ENCODE peak calls at places on chromosomes 16 and 17, in eight cellular contexts. One of them, this sample, is unnamed.

GRCh38 chr17:2690165-2691068 is 21.1 kb downstream of the CLUH start:
- DNase-seq in Peyer's patch: peak; percentile 49
- DNase-seq in IMR-90: no peak
- DNase-seq in hepatocyte: peak; percentile 6
- DNase-seq in upper lobe of right lung: peak; percentile 65
- DNase-seq in A673: no peak
- DNase-seq in heart right ventricle: peak; percentile 24
- DNase-seq in left lung: peak; percentile 78
- DNase-seq in this sample: peak; percentile 27

GRCh38 chr17:62882878-62883277 is 74.8 kb upstream of the MARCHF10 start:
- DNase-seq in heart right ventricle: no peak
- DNase-seq in hepatocyte: no peak
- DNase-seq in IMR-90: peak; percentile 54
- DNase-seq in left lung: no peak
- DNase-seq in Peyer's patch: no peak
- DNase-seq in A673: no peak
- DNase-seq in upper lobe of right lung: no peak
- DNase-seq in this sample: no peak

GRCh38 chr16:89956511-89957213 is 8.1 kb downstream of the DEF8 start:
- DNase-seq in heart right ventricle: no peak
- DNase-seq in IMR-90: no peak
- DNase-seq in A673: no peak
- DNase-seq in hepatocyte: no peak
- DNase-seq in upper lobe of right lung: peak; percentile 55
- DNase-seq in left lung: peak; percentile 72
- DNase-seq in Peyer's patch: no peak
- DNase-seq in this sample: no peak

GRCh38 chr17:38455288-38455915 is 27.1 kb downstream of the ARHGAP23 start:
- DNase-seq in upper lobe of right lung: no peak
- DNase-seq in Peyer's patch: no peak
- DNase-seq in A673: no peak
- DNase-seq in IMR-90: no peak
- DNase-seq in heart right ventricle: no peak
- DNase-seq in left lung: no peak
- DNase-seq in hepatocyte: no peak
- DNase-seq in this sample: no peak

GRCh38 chr16:554640-555413 is 5.4 kb upstream of the PRR35 start:
- DNase-seq in IMR-90: peak; percentile 52
- DNase-seq in Peyer's patch: peak; percentile 58
- DNase-seq in upper lobe of right lung: no peak
- DNase-seq in heart right ventricle: no peak
- DNase-seq in hepatocyte: no peak
- DNase-seq in left lung: no peak
- DNase-seq in A673: no peak
- DNase-seq in this sample: no peak

GRCh38 chr17:37821025-37821713 is 76.3 kb upstream of the HNF1B start:
- DNase-seq in A673: no peak
- DNase-seq in left lung: no peak
- DNase-seq in IMR-90: peak; percentile 62
- DNase-seq in upper lobe of right lung: no peak
- DNase-seq in Peyer's patch: no peak
- DNase-seq in hepatocyte: no peak
- DNase-seq in heart right ventricle: no peak
- DNase-seq in this sample: no peak

GRCh38 chr16:5020551-5020950 is 13.2 kb downstream of the NAGPA start:
- DNase-seq in heart right ventricle: no peak
- DNase-seq in upper lobe of right lung: no peak
- DNase-seq in left lung: peak; percentile 60
- DNase-seq in IMR-90: no peak
- DNase-seq in hepatocyte: no peak
- DNase-seq in A673: no peak
- DNase-seq in Peyer's patch: no peak
- DNase-seq in this sample: no peak

GRCh38 chr16:85011846-85012284 is 530 bp upstream of the ZDHHC7 start:
- DNase-seq in A673: no peak
- DNase-seq in upper lobe of right lung: no peak
- DNase-seq in left lung: no peak
- DNase-seq in IMR-90: no peak
- DNase-seq in heart right ventricle: no peak
- DNase-seq in hepatocyte: no peak
- DNase-seq in Peyer's patch: no peak
- DNase-seq in this sample: no peak

GRCh38 chr16:67415872-67416793 is at the start of gene ZDHHC1:
- DNase-seq in A673: peak; percentile 72
- DNase-seq in Peyer's patch: peak; percentile 78
- DNase-seq in upper lobe of right lung: peak; percentile 91
- DNase-seq in heart right ventricle: peak; percentile 83
- DNase-seq in left lung: peak; percentile 93
- DNase-seq in hepatocyte: peak; percentile 88
- DNase-seq in IMR-90: peak; percentile 61
- DNase-seq in this sample: peak; percentile 48

GRCh38 chr16:89038221-89038721 is 55.4 kb upstream of the ACSF3 start:
- DNase-seq in Peyer's patch: no peak
- DNase-seq in upper lobe of right lung: no peak
- DNase-seq in hepatocyte: no peak
- DNase-seq in heart right ventricle: peak; percentile 5
- DNase-seq in A673: no peak
- DNase-seq in IMR-90: no peak
- DNase-seq in left lung: peak; percentile 66
- DNase-seq in this sample: no peak

GRCh38 chr17:1658100-1658499 is 8.4 kb upstream of the RILP start:
- DNase-seq in A673: no peak
- DNase-seq in IMR-90: no peak
- DNase-seq in heart right ventricle: no peak
- DNase-seq in Peyer's patch: no peak
- DNase-seq in upper lobe of right lung: no peak
- DNase-seq in left lung: no peak
- DNase-seq in hepatocyte: no peak
- DNase-seq in this sample: no peak

GRCh38 chr17:1650731-1651558 is 1.3 kb upstream of the RILP start:
- DNase-seq in heart right ventricle: no peak
- DNase-seq in Peyer's patch: no peak
- DNase-seq in IMR-90: no peak
- DNase-seq in hepatocyte: no peak
- DNase-seq in upper lobe of right lung: no peak
- DNase-seq in left lung: peak; percentile 59
- DNase-seq in A673: no peak
- DNase-seq in this sample: no peak

GRCh38 chr17:1651559-1651844 is 1.8 kb upstream of the RILP start:
- DNase-seq in upper lobe of right lung: no peak
- DNase-seq in heart right ventricle: no peak
- DNase-seq in hepatocyte: no peak
- DNase-seq in left lung: peak; percentile 35
- DNase-seq in Peyer's patch: no peak
- DNase-seq in IMR-90: no peak
- DNase-seq in A673: no peak
- DNase-seq in this sample: no peak

GRCh38 chr17:1649844-1650409 is at the start of gene RILP:
- DNase-seq in hepatocyte: peak; percentile 86
- DNase-seq in A673: no peak
- DNase-seq in heart right ventricle: peak; percentile 87
- DNase-seq in upper lobe of right lung: peak; percentile 95
- DNase-seq in left lung: peak; percentile 92
- DNase-seq in IMR-90: no peak
- DNase-seq in Peyer's patch: peak; percentile 89
- DNase-seq in this sample: peak; percentile 98

DNA sequence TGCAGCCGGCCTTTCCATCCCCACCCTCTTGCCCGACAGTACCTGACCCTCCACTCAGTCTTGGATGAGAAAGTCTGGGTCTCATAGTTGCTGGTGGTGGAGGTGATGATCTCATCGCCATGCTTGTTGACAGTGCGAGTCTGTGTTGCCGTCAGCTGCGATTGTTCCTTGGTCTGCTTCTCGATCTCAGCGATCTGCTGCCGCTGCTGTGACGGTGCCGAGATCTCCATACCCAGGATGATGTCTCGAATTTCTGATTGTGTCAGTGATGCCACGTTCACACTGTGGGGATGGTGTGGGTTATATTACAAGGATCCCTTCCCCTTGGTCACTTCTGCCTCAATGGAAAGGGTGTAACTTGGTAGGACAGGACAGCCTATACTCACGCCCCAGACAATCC is 4.1 kb upstream of the RILP start:
- DNase-seq in IMR-90: no peak
- DNase-seq in Peyer's patch: no peak
- DNase-seq in A673: no peak
- DNase-seq in left lung: peak; percentile 22
- DNase-seq in upper lobe of right lung: no peak
- DNase-seq in heart right ventricle: no peak
- DNase-seq in hepatocyte: no peak
- DNase-seq in this sample: no peak
- H3K36me3 ChIP-seq in IMR-90: peaks cover 72% of the 10 kb centered on the region
- H3K36me3 ChIP-seq in Peyer's patch: no peaks in the 10 kb centered on the region
- H3K36me3 ChIP-seq in A673: peaks cover 85% of the 10 kb centered on the region
- H3K36me3 ChIP-seq in left lung: peaks cover 87% of the 10 kb centered on the region
- H3K36me3 ChIP-seq in upper lobe of right lung: peaks cover 86% of the 10 kb centered on the region
- H3K36me3 ChIP-seq in heart right ventricle: peaks cover 18% of the 10 kb centered on the region
- H3K36me3 ChIP-seq in hepatocyte: peaks cover 5% of the 10 kb centered on the region
- H3K36me3 ChIP-seq in this sample: peaks cover 14% of the 10 kb centered on the region

GRCh38 chr17:65936013-65936412 is 255.9 kb downstream of the CEP112 start:
- DNase-seq in Peyer's patch: no peak
- DNase-seq in IMR-90: peak; percentile 65
- DNase-seq in upper lobe of right lung: no peak
- DNase-seq in A673: no peak
- DNase-seq in hepatocyte: no peak
- DNase-seq in left lung: no peak
- DNase-seq in heart right ventricle: no peak
- DNase-seq in this sample: no peak
- TF ChIP-seq CTCF in Peyer's patch: no peak
- TF ChIP-seq CTCF in IMR-90: no peak
- TF ChIP-seq CTCF in upper lobe of right lung: no peak
- TF ChIP-seq CTCF in A673: no peak
- TF ChIP-seq CTCF in hepatocyte: no peak
- TF ChIP-seq CTCF in left lung: no peak
- TF ChIP-seq CTCF in heart right ventricle: no peak
- TF ChIP-seq CTCF in this sample: no peak

GRCh38 chr17:50063516-50064252 is 7.8 kb downstream of the ITGA3 start:
- DNase-seq in left lung: no peak
- DNase-seq in A673: no peak
- DNase-seq in Peyer's patch: no peak
- DNase-seq in heart right ventricle: no peak
- DNase-seq in hepatocyte: no peak
- DNase-seq in upper lobe of right lung: no peak
- DNase-seq in IMR-90: peak; percentile 52
- DNase-seq in this sample: no peak

GRCh38 chr17:50059256-50059655 is 3.3 kb downstream of the ITGA3 start:
- DNase-seq in A673: no peak
- DNase-seq in upper lobe of right lung: no peak
- DNase-seq in left lung: no peak
- DNase-seq in IMR-90: no peak
- DNase-seq in hepatocyte: no peak
- DNase-seq in heart right ventricle: no peak
- DNase-seq in Peyer's patch: no peak
- DNase-seq in this sample: peak; percentile 85

GRCh38 chr17:50059759-50060273 is 3.9 kb downstream of the ITGA3 start:
- DNase-seq in A673: no peak
- DNase-seq in hepatocyte: no peak
- DNase-seq in Peyer's patch: no peak
- DNase-seq in IMR-90: peak; percentile 61
- DNase-seq in left lung: no peak
- DNase-seq in heart right ventricle: no peak
- DNase-seq in upper lobe of right lung: no peak
- DNase-seq in this sample: no peak

GRCh38 chr17:50062323-50063243 is 6.7 kb downstream of the ITGA3 start:
- DNase-seq in left lung: peak; percentile 93
- DNase-seq in Peyer's patch: peak; percentile 78
- DNase-seq in heart right ventricle: peak; percentile 83
- DNase-seq in A673: no peak
- DNase-seq in upper lobe of right lung: peak; percentile 93
- DNase-seq in IMR-90: peak; percentile 73
- DNase-seq in hepatocyte: no peak
- DNase-seq in this sample: peak; percentile 59

GRCh38 chr17:50060951-50061712 is 5.2 kb downstream of the ITGA3 start:
- DNase-seq in hepatocyte: no peak
- DNase-seq in A673: no peak
- DNase-seq in Peyer's patch: no peak
- DNase-seq in left lung: no peak
- DNase-seq in IMR-90: peak; percentile 75
- DNase-seq in heart right ventricle: peak; percentile 83
- DNase-seq in upper lobe of right lung: peak; percentile 92
- DNase-seq in this sample: peak; percentile 65
- H3K4me1 ChIP-seq in hepatocyte: peaks cover 56% of the 10 kb centered on the region
- H3K4me1 ChIP-seq in A673: peaks cover 11% of the 10 kb centered on the region
- H3K4me1 ChIP-seq in Peyer's patch: peaks cover 5% of the 10 kb centered on the region
- H3K4me1 ChIP-seq in left lung: peaks cover 67% of the 10 kb centered on the region
- H3K4me1 ChIP-seq in IMR-90: peaks cover 70% of the 10 kb centered on the region
- H3K4me1 ChIP-seq in heart right ventricle: peaks cover 77% of the 10 kb centered on the region
- H3K4me1 ChIP-seq in upper lobe of right lung: peaks cover 79% of the 10 kb centered on the region
- H3K4me1 ChIP-seq in this sample: peaks cover 84% of the 10 kb centered on the region

GRCh38 chr16:16019488-16019887 is 70.1 kb downstream of the ABCC1 start:
- DNase-seq in IMR-90: peak; percentile 54
- DNase-seq in heart right ventricle: no peak
- DNase-seq in left lung: no peak
- DNase-seq in Peyer's patch: no peak
- DNase-seq in hepatocyte: no peak
- DNase-seq in A673: peak; percentile 48
- DNase-seq in upper lobe of right lung: no peak
- DNase-seq in this sample: no peak

GRCh38 chr16:16017812-16018211 is 68.4 kb downstream of the ABCC1 start:
- DNase-seq in Peyer's patch: no peak
- DNase-seq in left lung: no peak
- DNase-seq in hepatocyte: no peak
- DNase-seq in A673: no peak
- DNase-seq in IMR-90: peak; percentile 39
- DNase-seq in upper lobe of right lung: no peak
- DNase-seq in heart right ventricle: no peak
- DNase-seq in this sample: no peak

GRCh38 chr16:16016388-16016964 is 67.1 kb downstream of the ABCC1 start:
- DNase-seq in hepatocyte: no peak
- DNase-seq in heart right ventricle: no peak
- DNase-seq in A673: no peak
- DNase-seq in upper lobe of right lung: no peak
- DNase-seq in left lung: no peak
- DNase-seq in IMR-90: no peak
- DNase-seq in Peyer's patch: no peak
- DNase-seq in this sample: no peak

GRCh38 chr16:16020291-16020690 is 70.9 kb downstream of the ABCC1 start:
- DNase-seq in A673: no peak
- DNase-seq in hepatocyte: no peak
- DNase-seq in IMR-90: no peak
- DNase-seq in upper lobe of right lung: no peak
- DNase-seq in left lung: no peak
- DNase-seq in heart right ventricle: no peak
- DNase-seq in Peyer's patch: no peak
- DNase-seq in this sample: no peak

GRCh38 chr16:16018705-16019104 is 69.3 kb downstream of the ABCC1 start:
- DNase-seq in upper lobe of right lung: no peak
- DNase-seq in Peyer's patch: no peak
- DNase-seq in IMR-90: no peak
- DNase-seq in heart right ventricle: no peak
- DNase-seq in A673: no peak
- DNase-seq in hepatocyte: no peak
- DNase-seq in left lung: no peak
- DNase-seq in this sample: no peak
- H3K36me3 ChIP-seq in upper lobe of right lung: peaks cover 34% of the 10 kb centered on the region
- H3K36me3 ChIP-seq in Peyer's patch: no peaks in the 10 kb centered on the region
- H3K36me3 ChIP-seq in IMR-90: peaks cover 66% of the 10 kb centered on the region
- H3K36me3 ChIP-seq in heart right ventricle: no peaks in the 10 kb centered on the region
- H3K36me3 ChIP-seq in A673: no peaks in the 10 kb centered on the region
- H3K36me3 ChIP-seq in hepatocyte: no peaks in the 10 kb centered on the region
- H3K36me3 ChIP-seq in left lung: peaks cover 65% of the 10 kb centered on the region
- H3K36me3 ChIP-seq in this sample: peaks cover 19% of the 10 kb centered on the region

This sample was measured in gastrocnemius medialis.